ENCODE peak calls at places on chromosome 3, in six cellular contexts. W is choroid plexus epithelial cell, S is NB4, U is heart left ventricle, L is kidney, F is OCI-LY7. B is an unnamed sample.

GRCh38 chr3:12470111-12470510 is 14.2 kb upstream of the TSEN2 start:
- DNase-seq in U (no peak), W (no peak), F (no peak), L (no peak), S (no peak), B (no peak)

GRCh38 chr3:104941785-104942184 is 424.9 kb upstream of the ALCAM start:
- DNase-seq in L (no peak), S (no peak), W (no peak), U (no peak), F (no peak), B (no peak)

GRCh38 chr3:7306900-7307299 is 446.0 kb downstream of the GRM7 start:
- DNase-seq in W (no peak), S (no peak), L (no peak), U (no peak), F (no peak), B (no peak)

GRCh38 chr3:137062250-137062649 is 104.5 kb downstream of the IL20RB start:
- DNase-seq in S (no peak), L (no peak), F (no peak), W (no peak), U (no peak), B (no peak)

GRCh38 chr3:41188291-41188690 is 11.0 kb upstream of the CTNNB1 start:
- DNase-seq in F (no peak), S (no peak), U (no peak), W (no peak), L (no peak), B (no peak)

GRCh38 chr3:128495435-128495970 is 2.5 kb upstream of the GATA2 start:
- DNase-seq in W (no peak), F (no peak), S (peak; percentile 37), L (no peak), U (no peak), B (peak; percentile 20)

GRCh38 chr3:99780749-99781148 is 36.9 kb upstream of the CMSS1 start:
- DNase-seq in F (no peak), L (no peak), S (no peak), W (no peak), U (no peak), B (no peak)

GRCh38 chr3:26018889-26019288 is 229.0 kb downstream of the OXSM start:
- DNase-seq in F (no peak), S (no peak), W (no peak), U (no peak), L (no peak), B (no peak)

GRCh38 chr3:162468791-162469190 is 972.2 kb downstream of the OTOL1 start:
- DNase-seq in F (no peak), L (no peak), W (no peak), U (no peak), S (no peak), B (no peak)

GRCh38 chr3:127056976-127057375 is 74.1 kb downstream of the PLXNA1 start:
- DNase-seq in U (no peak), F (no peak), S (no peak), L (no peak), W (no peak), B (no peak)

GRCh38 chr3:153667341-153667740 is 453.8 kb upstream of the ARHGEF26 start:
- DNase-seq in U (no peak), S (no peak), F (no peak), W (peak; percentile 25), L (no peak), B (no peak)

GRCh38 chr3:108292905-108293328 is 3.4 kb upstream of the HHLA2 start:
- DNase-seq in F (no peak), L (no peak), U (no peak), S (no peak), W (no peak), B (no peak)

GRCh38 chr3:129975332-129976090 is 991 bp downstream of the TRH start:
- DNase-seq in W (no peak), S (peak; percentile 37), U (peak; percentile 65), L (peak; percentile 76), F (no peak), B (peak; percentile 29)

GRCh38 chr3:31895471-31895870 is 85.6 kb downstream of the OSBPL10 start:
- DNase-seq in F (no peak), W (no peak), L (no peak), U (no peak), S (no peak), B (no peak)

GRCh38 chr3:64814360-64814759 is 126.6 kb upstream of the ADAMTS9 start:
- DNase-seq in F (no peak), W (no peak), S (no peak), U (no peak), L (no peak), B (no peak)

GRCh38 chr3:195087321-195087720 is 183.6 kb downstream of the XXYLT1 start:
- DNase-seq in W (no peak), F (no peak), L (peak; percentile 30), U (peak; percentile 16), S (no peak), B (peak; percentile 51)
- H3K4me3 ChIP-seq in W (no peak overlapping the region), F (no peak overlapping the region), L (peak overlapping the region; percentile 22), U (no peak overlapping the region), S (no peak overlapping the region), B (no peak overlapping the region)

GRCh38 chr3:17156864-17157263 is 272.1 kb downstream of the PLCL2 start:
- DNase-seq in W (no peak), F (no peak), U (no peak), S (no peak), L (no peak), B (no peak)

GRCh38 chr3:17158941-17159682 is 274.4 kb downstream of the PLCL2 start:
- DNase-seq in L (no peak), F (no peak), W (peak; percentile 23), S (no peak), U (no peak), B (no peak)

GRCh38 chr3:17154941-17155340 is 270.2 kb downstream of the PLCL2 start:
- DNase-seq in W (peak; percentile 21), S (peak; percentile 44), F (no peak), U (no peak), L (no peak), B (no peak)

GRCh38 chr3:17155951-17156350 is 271.2 kb downstream of the PLCL2 start:
- DNase-seq in F (no peak), W (no peak), S (no peak), L (no peak), U (no peak), B (no peak)

DNA sequence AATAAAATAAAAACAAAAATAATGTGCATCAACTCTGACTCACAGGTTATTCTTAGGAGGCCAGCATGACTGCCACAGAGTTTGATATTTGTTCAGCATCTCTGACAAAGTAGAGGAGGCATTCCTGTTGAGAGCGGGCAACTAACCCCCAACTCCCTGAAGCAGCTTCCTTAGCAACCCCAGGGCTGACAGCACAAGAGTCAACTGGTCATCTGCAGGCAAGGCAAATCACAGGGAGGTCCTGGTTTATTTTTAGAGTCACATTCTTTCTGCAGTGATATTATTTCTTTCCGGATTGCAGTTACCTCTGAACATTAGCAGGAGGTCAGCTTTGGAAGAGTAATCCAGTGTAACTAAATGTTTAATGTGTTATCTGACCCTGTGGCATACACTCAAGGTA is 273.0 kb downstream of the PLCL2 start:
- DNase-seq in U (no peak), L (no peak), S (no peak), W (peak; percentile 68), F (no peak), B (no peak)
- H3K4me3 ChIP-seq in U (no peak overlapping the region), L (no peak overlapping the region), S (no peak overlapping the region), W (no peak overlapping the region), F (no peak overlapping the region), B (no peak overlapping the region)

GRCh38 chr3:182795383-182795782 is 2.1 kb downstream of the ATP11B start:
- DNase-seq in S (peak; percentile 80), U (no peak), W (peak; percentile 26), L (no peak), F (peak; percentile 76), B (no peak)
- H3K4me3 ChIP-seq in S (peak overlapping the region; percentile 96), U (peak overlapping the region; percentile 98), W (peak overlapping the region; percentile 87), L (peak overlapping the region; percentile 77), F (peak overlapping the region; percentile 86), B (peak overlapping the region; percentile 84)

GRCh38 chr3:151383111-151383510 is 1.4 kb downstream of the P2RY12 start:
- DNase-seq in L (no peak), W (no peak), S (no peak), F (no peak), U (no peak), B (no peak)

GRCh38 chr3:151383956-151384355 is 597 bp downstream of the P2RY12 start:
- DNase-seq in U (no peak), F (peak; percentile 47), W (no peak), S (no peak), L (no peak), B (no peak)

GRCh38 chr3:151386063-151386462 is 1.5 kb upstream of the P2RY12 start:
- DNase-seq in U (no peak), L (no peak), W (no peak), F (no peak), S (no peak), B (no peak)

GRCh38 chr3:151384741-151385174 is at the start of gene P2RY12:
- DNase-seq in W (no peak), U (no peak), L (no peak), F (peak; percentile 35), S (peak; percentile 7), B (no peak)

GRCh38 chr3:151382671-151383070 is 1.9 kb downstream of the P2RY12 start:
- DNase-seq in F (peak; percentile 61), S (peak; percentile 9), L (no peak), U (no peak), W (no peak), B (no peak)
- H3K4me3 ChIP-seq in F (peak overlapping the region; percentile 50), S (no peak overlapping the region), L (no peak overlapping the region), U (no peak overlapping the region), W (no peak overlapping the region), B (no peak overlapping the region)

GRCh38 chr3:124788254-124788745 is 58.0 kb downstream of the UMPS start:
- DNase-seq in S (no peak), W (no peak), U (no peak), F (no peak), L (no peak), B (no peak)

GRCh38 chr3:124793054-124793740 is 62.9 kb downstream of the UMPS start:
- DNase-seq in W (no peak), L (no peak), S (no peak), U (no peak), F (no peak), B (no peak)

GRCh38 chr3:124792341-124793034 is 62.2 kb downstream of the UMPS start:
- DNase-seq in S (no peak), F (no peak), W (no peak), U (no peak), L (no peak), B (no peak)

GRCh38 chr3:124791142-124791541 is 60.9 kb downstream of the UMPS start:
- DNase-seq in F (no peak), W (no peak), U (no peak), L (no peak), S (no peak), B (no peak)

DNA sequence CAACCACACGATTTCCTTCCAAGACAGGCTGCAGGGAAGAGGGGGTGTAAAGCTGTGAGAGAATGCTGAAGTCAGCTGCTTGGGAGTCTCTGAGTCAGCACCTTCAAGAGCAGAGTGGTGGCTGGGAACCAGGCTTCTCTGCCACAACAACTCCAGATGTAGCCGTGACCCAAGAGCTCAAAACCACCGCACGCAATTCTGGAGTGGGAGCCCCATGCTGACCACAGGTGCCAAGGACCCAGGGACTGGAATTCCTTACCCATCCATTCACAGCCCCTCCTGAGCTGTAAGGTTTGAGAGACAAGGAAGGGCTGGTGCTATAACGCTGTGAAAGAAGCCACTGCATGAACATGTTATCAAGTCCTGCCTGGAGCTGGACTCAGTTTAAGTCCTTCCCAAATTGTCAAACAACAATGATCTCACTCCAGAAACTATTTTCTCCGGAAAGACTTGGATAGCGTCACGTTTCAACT is 61.4 kb downstream of the UMPS start:
- DNase-seq in S (peak; percentile 11), L (no peak), U (no peak), F (no peak), W (peak; percentile 96), B (peak; percentile 70)
- H3K4me3 ChIP-seq in S (no peak overlapping the region), L (no peak overlapping the region), U (no peak overlapping the region), F (no peak overlapping the region), W (no peak overlapping the region), B (no peak overlapping the region)

GRCh38 chr3:52318186-52318793 is 2.2 kb downstream of the DNAH1 start:
- DNase-seq in L (peak; percentile 63), S (no peak), U (peak; percentile 29), W (no peak), F (no peak), B (no peak)
- H3K4me3 ChIP-seq in L (no peak overlapping the region), S (no peak overlapping the region), U (no peak overlapping the region), W (no peak overlapping the region), F (no peak overlapping the region), B (no peak overlapping the region)